ENCODE peak calls at places on chromosome 1, in four cellular contexts. X is K562, H is GM12891, P is GM12878. Z is an unnamed sample.

GRCh38 chr1:242140871-242141270 is 142.0 kb upstream of the MAP1LC3C start:
- DNase-seq in X (no peak), H (no peak), P (no peak), Z (no peak)

GRCh38 chr1:79469121-79469520 is 462.6 kb upstream of the ADGRL4 start:
- DNase-seq in X (no peak), H (no peak), P (no peak), Z (no peak)

GRCh38 chr1:201183728-201184127 is 6.9 kb upstream of the IGFN1 start:
- DNase-seq in X (no peak), H (no peak), P (no peak), Z (no peak)

GRCh38 chr1:210222288-210223006 is 10.1 kb upstream of the SERTAD4 start:
- DNase-seq in X (no peak), H (no peak), P (no peak), Z (no peak)

GRCh38 chr1:6082430-6082971 is 36.8 kb downstream of the KCNAB2 start:
- DNase-seq in X (peak), H (no peak), P (no peak), Z (peak)

GRCh38 chr1:21814241-21814918 is 2.3 kb downstream of the LDLRAD2 start:
- DNase-seq in X (no peak), H (peak), P (no peak), Z (peak)

GRCh38 chr1:52413410-52414104 is 9.2 kb downstream of the PRPF38A start:
- DNase-seq in X (no peak), H (no peak), P (no peak), Z (no peak)

GRCh38 chr1:226974544-226975258 is 34.6 kb downstream of the COQ8A start:
- DNase-seq in X (no peak), H (no peak), P (no peak), Z (no peak)

GRCh38 chr1:208241541-208241940 is 2.6 kb downstream of the PLXNA2 start:
- DNase-seq in X (no peak), H (no peak), P (no peak), Z (no peak)

GRCh38 chr1:51578383-51579109 is 38.3 kb upstream of the OSBPL9 start:
- DNase-seq in X (peak), H (peak), P (no peak), Z (no peak)

GRCh38 chr1:33735624-33736023 is 128.3 kb upstream of the HMGB4 start:
- DNase-seq in X (no peak), H (no peak), P (no peak), Z (no peak)

GRCh38 chr1:22330092-22330762 is 121.4 kb upstream of the ZBTB40 start:
- DNase-seq in X (no peak), H (no peak), P (no peak), Z (no peak)

GRCh38 chr1:171828794-171829193 is 12.5 kb upstream of the DNM3 start:
- DNase-seq in X (no peak), H (no peak), P (no peak), Z (no peak)

GRCh38 chr1:203274603-203275381 is 30.5 kb upstream of the BTG2 start:
- DNase-seq in X (no peak), H (no peak), P (no peak), Z (no peak)

GRCh38 chr1:153795934-153796785 is 21.0 kb downstream of the SLC27A3 start:
- DNase-seq in X (no peak), H (no peak), P (no peak), Z (no peak)

GRCh38 chr1:23958810-23959460 is 693 bp upstream of the PNRC2 start:
- DNase-seq in X (peak), H (peak), P (peak), Z (peak)

GRCh38 chr1:23963617-23964234 is 4.1 kb downstream of the PNRC2 start:
- DNase-seq in X (no peak), H (no peak), P (no peak), Z (no peak)

GRCh38 chr1:23960291-23960718 is 677 bp downstream of the PNRC2 start:
- DNase-seq in X (no peak), H (no peak), P (no peak), Z (no peak)

GRCh38 chr1:23957096-23957495 is 2.5 kb upstream of the PNRC2 start:
- DNase-seq in X (no peak), H (no peak), P (no peak), Z (no peak)

GRCh38 chr1:23959461-23960290 is at the start of gene PNRC2:
- DNase-seq in X (peak), H (peak), P (peak), Z (peak)
- TF ChIP-seq SPI1 in X (no peak), H (no peak), P (no peak), Z (no peak)

DNA sequence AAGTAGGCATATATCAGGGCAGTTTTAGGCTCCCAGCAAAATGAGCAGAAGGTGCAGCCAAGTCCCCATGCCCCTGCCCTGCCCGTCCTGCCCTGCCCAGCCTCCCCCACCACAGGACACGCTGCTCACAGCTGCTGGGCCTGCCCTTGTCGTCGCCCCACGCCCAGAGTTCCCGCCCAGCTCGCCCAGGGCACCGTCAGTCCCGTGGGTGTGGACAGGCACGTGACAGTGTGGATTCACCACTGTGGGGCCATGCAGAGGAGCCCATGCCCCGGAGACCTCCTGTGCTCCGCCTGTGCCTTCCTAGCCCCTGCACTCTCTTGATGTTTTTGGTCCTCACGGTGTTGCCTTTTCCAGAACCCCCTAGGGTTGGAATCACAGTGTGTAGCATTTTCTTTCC is 7.0 kb downstream of the FAAP20 start:
- DNase-seq in X (no peak), H (no peak), P (no peak), Z (no peak)
- TF ChIP-seq SPI1 in X (no peak), H (no peak), P (no peak), Z (no peak)

GRCh38 chr1:93977546-93977945 is 68.3 kb upstream of the GCLM start:
- DNase-seq in X (no peak), H (no peak), P (no peak), Z (no peak)

GRCh38 chr1:93979040-93979717 is 69.9 kb upstream of the GCLM start:
- DNase-seq in X (no peak), H (no peak), P (no peak), Z (no peak)

GRCh38 chr1:93979718-93980319 is 70.6 kb upstream of the GCLM start:
- DNase-seq in X (no peak), H (no peak), P (no peak), Z (no peak)

GRCh38 chr1:93980320-93980744 is 71.1 kb upstream of the GCLM start:
- DNase-seq in X (peak), H (no peak), P (no peak), Z (no peak)

GRCh38 chr1:93980881-93981280 is 71.7 kb upstream of the GCLM start:
- DNase-seq in X (no peak), H (no peak), P (no peak), Z (no peak)
- TF ChIP-seq SPI1 in X (no peak), H (no peak), P (no peak), Z (no peak)

DNA sequence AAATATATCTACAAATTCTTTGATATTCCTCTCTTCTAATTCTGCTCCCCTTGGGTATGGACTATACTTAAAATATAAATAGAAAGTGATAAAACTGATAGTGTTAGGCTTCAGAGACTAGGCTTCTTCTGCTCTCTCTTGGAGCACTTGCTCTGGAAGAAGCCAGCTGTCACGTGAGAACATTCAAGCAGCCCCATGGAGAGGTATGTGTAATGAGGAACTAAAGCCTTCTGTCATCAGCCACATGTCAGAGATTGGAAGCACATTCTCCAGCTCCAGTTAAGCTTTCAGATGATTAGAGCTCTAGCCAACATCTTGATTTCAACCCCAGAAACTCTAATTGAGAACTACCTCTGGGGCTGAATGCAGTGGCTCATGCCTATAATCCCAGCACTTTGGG is 34.3 kb downstream of the XKR8 start:
- DNase-seq in X (no peak), H (no peak), P (no peak), Z (peak)
- TF ChIP-seq SPI1 in X (no peak), H (no peak), P (no peak), Z (no peak)

GRCh38 chr1:234915923-234916675 is 212.5 kb downstream of the TOMM20 start:
- DNase-seq in X (no peak), H (no peak), P (no peak), Z (no peak)

GRCh38 chr1:234917495-234918188 is 211.0 kb downstream of the TOMM20 start:
- DNase-seq in X (no peak), H (no peak), P (no peak), Z (no peak)

GRCh38 chr1:234918216-234918841 is 210.3 kb downstream of the TOMM20 start:
- DNase-seq in X (no peak), H (no peak), P (no peak), Z (no peak)

GRCh38 chr1:234914606-234915290 is 213.9 kb downstream of the TOMM20 start:
- DNase-seq in X (no peak), H (no peak), P (no peak), Z (no peak)

GRCh38 chr1:234916840-234917239 is 211.8 kb downstream of the TOMM20 start:
- DNase-seq in X (no peak), H (no peak), P (no peak), Z (no peak)
- TF ChIP-seq SPI1 in X (no peak), H (no peak), P (no peak), Z (no peak)

GRCh38 chr1:220698607-220699016 is 8.4 kb downstream of the C1orf115 start:
- DNase-seq in X (no peak), H (no peak), P (no peak), Z (no peak)
- TF ChIP-seq SPI1 in X (no peak), H (no peak), P (no peak), Z (no peak)

DNA sequence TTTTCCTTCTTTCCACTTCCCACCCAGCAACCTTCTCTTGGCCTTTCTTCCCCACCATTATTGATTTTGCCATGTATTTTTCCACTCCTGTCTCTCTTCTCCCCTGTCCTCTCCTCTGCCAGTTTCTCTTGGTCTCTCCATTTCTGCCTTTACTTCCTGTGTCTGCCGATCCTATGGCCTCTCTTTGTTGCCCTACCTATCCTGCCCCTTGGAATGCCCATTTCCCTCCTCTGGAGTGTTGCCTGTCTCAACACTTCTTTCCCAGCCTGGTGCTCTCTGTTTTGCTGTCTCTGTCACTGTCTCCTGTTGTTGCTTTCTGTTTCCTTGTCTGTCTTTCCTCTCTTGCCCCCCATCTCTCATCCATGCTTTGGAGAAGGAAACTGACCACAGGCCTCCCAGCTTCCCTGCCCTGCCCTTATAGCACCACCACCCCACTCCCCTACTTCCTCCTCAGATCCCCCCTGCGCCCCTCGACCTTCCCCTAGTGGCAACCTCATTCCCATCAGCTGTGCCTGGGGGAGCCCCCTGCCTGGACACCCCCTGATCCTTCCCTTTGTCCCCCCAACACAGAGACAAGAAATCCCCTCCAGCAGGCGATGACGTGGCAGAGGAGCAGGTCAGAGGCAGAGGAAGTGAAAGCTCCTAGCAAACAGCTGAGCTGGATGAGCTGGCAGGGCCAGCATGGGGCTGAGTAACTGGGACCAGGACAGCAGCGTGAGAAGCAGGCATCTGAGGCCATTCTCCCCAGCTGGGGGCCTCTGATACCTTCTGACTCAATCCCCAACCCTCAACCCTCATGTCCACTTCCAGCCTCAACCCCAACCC is 6.6 kb upstream of the ETV3L start:
- DNase-seq in X (peak), H (peak), P (peak), Z (no peak)
- TF ChIP-seq SPI1 in X (peak), H (peak), P (peak), Z (peak)

GRCh38 chr1:78263946-78264345 is 218.2 kb downstream of the GIPC2 start:
- DNase-seq in X (no peak), H (no peak), P (no peak), Z (no peak)

GRCh38 chr1:78267513-78268218 is 221.9 kb downstream of the GIPC2 start:
- DNase-seq in X (no peak), H (no peak), P (no peak), Z (no peak)

GRCh38 chr1:78263459-78263858 is 217.7 kb downstream of the GIPC2 start:
- DNase-seq in X (no peak), H (no peak), P (no peak), Z (no peak)
- TF ChIP-seq SPI1 in X (no peak), H (no peak), P (no peak), Z (no peak)